ENCODE peak calls at places on chromosomes 11 and 22, in six cellular contexts. One of them, this sample, is unnamed.

GRCh38 chr22:17120281-17120680 is 879 bp downstream of the TMEM121B start:
- DNase-seq in CD4-positive, alpha-beta T cell: peak; percentile 45
- DNase-seq in globus pallidus: no peak
- DNase-seq in activated CD8-positive, alpha-beta T cell treated with anti-CD3 and anti-CD28 coated beads, Interleukin-2, amount 10 ng/mL, durations not matched to agents 7 days and 5 days: peak; percentile 72
- DNase-seq in iris pigment epithelial cell: peak; percentile 34
- DNase-seq in A549: no peak
- DNase-seq in this sample: no peak

GRCh38 chr11:67356867-67357561 is 3.7 kb upstream of the POLD4 start:
- DNase-seq in CD4-positive, alpha-beta T cell: peak; percentile 51
- DNase-seq in globus pallidus: no peak
- DNase-seq in activated CD8-positive, alpha-beta T cell treated with anti-CD3 and anti-CD28 coated beads, Interleukin-2, amount 10 ng/mL, durations not matched to agents 7 days and 5 days: peak; percentile 79
- DNase-seq in iris pigment epithelial cell: peak; percentile 75
- DNase-seq in A549: peak; percentile 80
- DNase-seq in this sample: peak; percentile 86

GRCh38 chr11:69881467-69882269 is 62.5 kb upstream of the FGF3 start:
- DNase-seq in CD4-positive, alpha-beta T cell: no peak
- DNase-seq in globus pallidus: no peak
- DNase-seq in activated CD8-positive, alpha-beta T cell treated with anti-CD3 and anti-CD28 coated beads, Interleukin-2, amount 10 ng/mL, durations not matched to agents 7 days and 5 days: no peak
- DNase-seq in iris pigment epithelial cell: no peak
- DNase-seq in A549: no peak
- DNase-seq in this sample: no peak

GRCh38 chr11:115745545-115746265 is 241.5 kb upstream of the CADM1 start:
- DNase-seq in CD4-positive, alpha-beta T cell: no peak
- DNase-seq in globus pallidus: no peak
- DNase-seq in activated CD8-positive, alpha-beta T cell treated with anti-CD3 and anti-CD28 coated beads, Interleukin-2, amount 10 ng/mL, durations not matched to agents 7 days and 5 days: no peak
- DNase-seq in iris pigment epithelial cell: no peak
- DNase-seq in A549: no peak
- DNase-seq in this sample: no peak

GRCh38 chr11:35619030-35619753 is 932 bp downstream of the FJX1 start:
- DNase-seq in CD4-positive, alpha-beta T cell: no peak
- DNase-seq in globus pallidus: peak; percentile 28
- DNase-seq in activated CD8-positive, alpha-beta T cell treated with anti-CD3 and anti-CD28 coated beads, Interleukin-2, amount 10 ng/mL, durations not matched to agents 7 days and 5 days: no peak
- DNase-seq in iris pigment epithelial cell: peak; percentile 56
- DNase-seq in A549: peak; percentile 37
- DNase-seq in this sample: peak; percentile 65

GRCh38 chr11:130077671-130078468 is 8.2 kb downstream of the APLP2 start:
- DNase-seq in CD4-positive, alpha-beta T cell: no peak
- DNase-seq in globus pallidus: no peak
- DNase-seq in activated CD8-positive, alpha-beta T cell treated with anti-CD3 and anti-CD28 coated beads, Interleukin-2, amount 10 ng/mL, durations not matched to agents 7 days and 5 days: no peak
- DNase-seq in iris pigment epithelial cell: no peak
- DNase-seq in A549: no peak
- DNase-seq in this sample: no peak

GRCh38 chr11:83259559-83259958 is 26.6 kb downstream of the CCDC90B start:
- DNase-seq in CD4-positive, alpha-beta T cell: no peak
- DNase-seq in globus pallidus: no peak
- DNase-seq in activated CD8-positive, alpha-beta T cell treated with anti-CD3 and anti-CD28 coated beads, Interleukin-2, amount 10 ng/mL, durations not matched to agents 7 days and 5 days: no peak
- DNase-seq in iris pigment epithelial cell: no peak
- DNase-seq in A549: no peak
- DNase-seq in this sample: no peak

GRCh38 chr22:17085277-17086091 is 684 bp downstream of the IL17RA start:
- DNase-seq in CD4-positive, alpha-beta T cell: no peak
- DNase-seq in globus pallidus: no peak
- DNase-seq in activated CD8-positive, alpha-beta T cell treated with anti-CD3 and anti-CD28 coated beads, Interleukin-2, amount 10 ng/mL, durations not matched to agents 7 days and 5 days: peak; percentile 38
- DNase-seq in iris pigment epithelial cell: peak; percentile 24
- DNase-seq in A549: no peak
- DNase-seq in this sample: no peak

GRCh38 chr11:64285885-64286800 is 495 bp downstream of the GPR137 start:
- DNase-seq in CD4-positive, alpha-beta T cell: no peak
- DNase-seq in globus pallidus: no peak
- DNase-seq in activated CD8-positive, alpha-beta T cell treated with anti-CD3 and anti-CD28 coated beads, Interleukin-2, amount 10 ng/mL, durations not matched to agents 7 days and 5 days: peak; percentile 55
- DNase-seq in iris pigment epithelial cell: no peak
- DNase-seq in A549: peak; percentile 65
- DNase-seq in this sample: no peak

GRCh38 chr22:35842954-35843353 is 125.3 kb downstream of the APOL5 start:
- DNase-seq in CD4-positive, alpha-beta T cell: no peak
- DNase-seq in globus pallidus: no peak
- DNase-seq in activated CD8-positive, alpha-beta T cell treated with anti-CD3 and anti-CD28 coated beads, Interleukin-2, amount 10 ng/mL, durations not matched to agents 7 days and 5 days: no peak
- DNase-seq in iris pigment epithelial cell: peak; percentile 44
- DNase-seq in A549: peak; percentile 65
- DNase-seq in this sample: peak; percentile 70

GRCh38 chr11:59822989-59823566 is 12.5 kb upstream of the MRPL16 start:
- DNase-seq in CD4-positive, alpha-beta T cell: no peak
- DNase-seq in globus pallidus: peak; percentile 46
- DNase-seq in activated CD8-positive, alpha-beta T cell treated with anti-CD3 and anti-CD28 coated beads, Interleukin-2, amount 10 ng/mL, durations not matched to agents 7 days and 5 days: peak; percentile 58
- DNase-seq in iris pigment epithelial cell: peak; percentile 68
- DNase-seq in A549: peak; percentile 32
- DNase-seq in this sample: peak; percentile 63

GRCh38 chr22:43393132-43393844 is 18.5 kb upstream of the MPPED1 start:
- DNase-seq in CD4-positive, alpha-beta T cell: no peak
- DNase-seq in globus pallidus: no peak
- DNase-seq in activated CD8-positive, alpha-beta T cell treated with anti-CD3 and anti-CD28 coated beads, Interleukin-2, amount 10 ng/mL, durations not matched to agents 7 days and 5 days: no peak
- DNase-seq in iris pigment epithelial cell: no peak
- DNase-seq in A549: no peak
- DNase-seq in this sample: no peak

GRCh38 chr11:102166175-102166574 is 55.9 kb downstream of the YAP1 start:
- DNase-seq in CD4-positive, alpha-beta T cell: no peak
- DNase-seq in globus pallidus: no peak
- DNase-seq in activated CD8-positive, alpha-beta T cell treated with anti-CD3 and anti-CD28 coated beads, Interleukin-2, amount 10 ng/mL, durations not matched to agents 7 days and 5 days: no peak
- DNase-seq in iris pigment epithelial cell: no peak
- DNase-seq in A549: no peak
- DNase-seq in this sample: no peak

GRCh38 chr11:119368121-119369034 is 13.1 kb downstream of the USP2 start:
- DNase-seq in CD4-positive, alpha-beta T cell: no peak
- DNase-seq in globus pallidus: no peak
- DNase-seq in activated CD8-positive, alpha-beta T cell treated with anti-CD3 and anti-CD28 coated beads, Interleukin-2, amount 10 ng/mL, durations not matched to agents 7 days and 5 days: no peak
- DNase-seq in iris pigment epithelial cell: no peak
- DNase-seq in A549: no peak
- DNase-seq in this sample: no peak

GRCh38 chr11:44607324-44607962 is 42.0 kb downstream of the CD82 start:
- DNase-seq in CD4-positive, alpha-beta T cell: no peak
- DNase-seq in globus pallidus: no peak
- DNase-seq in activated CD8-positive, alpha-beta T cell treated with anti-CD3 and anti-CD28 coated beads, Interleukin-2, amount 10 ng/mL, durations not matched to agents 7 days and 5 days: no peak
- DNase-seq in iris pigment epithelial cell: peak; percentile 38
- DNase-seq in A549: no peak
- DNase-seq in this sample: no peak

GRCh38 chr11:117490911-117491310 is 163.3 kb downstream of the CEP164 start:
- DNase-seq in CD4-positive, alpha-beta T cell: no peak
- DNase-seq in globus pallidus: no peak
- DNase-seq in activated CD8-positive, alpha-beta T cell treated with anti-CD3 and anti-CD28 coated beads, Interleukin-2, amount 10 ng/mL, durations not matched to agents 7 days and 5 days: no peak
- DNase-seq in iris pigment epithelial cell: no peak
- DNase-seq in A549: no peak
- DNase-seq in this sample: no peak

GRCh38 chr22:45129703-45130524 is 33.8 kb upstream of the NUP50 start:
- DNase-seq in CD4-positive, alpha-beta T cell: no peak
- DNase-seq in globus pallidus: no peak
- DNase-seq in activated CD8-positive, alpha-beta T cell treated with anti-CD3 and anti-CD28 coated beads, Interleukin-2, amount 10 ng/mL, durations not matched to agents 7 days and 5 days: peak; percentile 48
- DNase-seq in iris pigment epithelial cell: no peak
- DNase-seq in A549: no peak
- DNase-seq in this sample: no peak

GRCh38 chr11:29959488-29959887 is 57.3 kb downstream of the KCNA4 start:
- DNase-seq in CD4-positive, alpha-beta T cell: no peak
- DNase-seq in globus pallidus: no peak
- DNase-seq in activated CD8-positive, alpha-beta T cell treated with anti-CD3 and anti-CD28 coated beads, Interleukin-2, amount 10 ng/mL, durations not matched to agents 7 days and 5 days: no peak
- DNase-seq in iris pigment epithelial cell: no peak
- DNase-seq in A549: no peak
- DNase-seq in this sample: no peak

GRCh38 chr11:124538019-124538418 is 5.4 kb downstream of the OR8B12 start:
- DNase-seq in CD4-positive, alpha-beta T cell: no peak
- DNase-seq in globus pallidus: no peak
- DNase-seq in activated CD8-positive, alpha-beta T cell treated with anti-CD3 and anti-CD28 coated beads, Interleukin-2, amount 10 ng/mL, durations not matched to agents 7 days and 5 days: no peak
- DNase-seq in iris pigment epithelial cell: peak; percentile 98
- DNase-seq in A549: no peak
- DNase-seq in this sample: no peak

GRCh38 chr11:65789230-65790103 is 2.6 kb downstream of the OVOL1 start:
- DNase-seq in CD4-positive, alpha-beta T cell: no peak
- DNase-seq in globus pallidus: no peak
- DNase-seq in activated CD8-positive, alpha-beta T cell treated with anti-CD3 and anti-CD28 coated beads, Interleukin-2, amount 10 ng/mL, durations not matched to agents 7 days and 5 days: no peak
- DNase-seq in iris pigment epithelial cell: no peak
- DNase-seq in A549: no peak
- DNase-seq in this sample: no peak

GRCh38 chr11:67278135-67278938 is 10.8 kb upstream of the ANKRD13D start:
- DNase-seq in CD4-positive, alpha-beta T cell: no peak
- DNase-seq in globus pallidus: no peak
- DNase-seq in activated CD8-positive, alpha-beta T cell treated with anti-CD3 and anti-CD28 coated beads, Interleukin-2, amount 10 ng/mL, durations not matched to agents 7 days and 5 days: no peak
- DNase-seq in iris pigment epithelial cell: no peak
- DNase-seq in A549: no peak
- DNase-seq in this sample: no peak

GRCh38 chr22:32044913-32045312 is 1.9 kb downstream of the SLC5A1 start:
- DNase-seq in CD4-positive, alpha-beta T cell: no peak
- DNase-seq in globus pallidus: no peak
- DNase-seq in activated CD8-positive, alpha-beta T cell treated with anti-CD3 and anti-CD28 coated beads, Interleukin-2, amount 10 ng/mL, durations not matched to agents 7 days and 5 days: no peak
- DNase-seq in iris pigment epithelial cell: no peak
- DNase-seq in A549: no peak
- DNase-seq in this sample: no peak

GRCh38 chr22:29069476-29069875 is 3.4 kb upstream of the KREMEN1 start:
- DNase-seq in CD4-positive, alpha-beta T cell: no peak
- DNase-seq in globus pallidus: no peak
- DNase-seq in activated CD8-positive, alpha-beta T cell treated with anti-CD3 and anti-CD28 coated beads, Interleukin-2, amount 10 ng/mL, durations not matched to agents 7 days and 5 days: no peak
- DNase-seq in iris pigment epithelial cell: no peak
- DNase-seq in A549: no peak
- DNase-seq in this sample: no peak

GRCh38 chr11:45959851-45960250 is 37.4 kb downstream of the LARGE2 start:
- DNase-seq in CD4-positive, alpha-beta T cell: no peak
- DNase-seq in globus pallidus: no peak
- DNase-seq in activated CD8-positive, alpha-beta T cell treated with anti-CD3 and anti-CD28 coated beads, Interleukin-2, amount 10 ng/mL, durations not matched to agents 7 days and 5 days: no peak
- DNase-seq in iris pigment epithelial cell: no peak
- DNase-seq in A549: no peak
- DNase-seq in this sample: no peak

GRCh38 chr11:8059571-8060011 is 21.4 kb upstream of the TUB start:
- DNase-seq in CD4-positive, alpha-beta T cell: no peak
- DNase-seq in globus pallidus: no peak
- DNase-seq in activated CD8-positive, alpha-beta T cell treated with anti-CD3 and anti-CD28 coated beads, Interleukin-2, amount 10 ng/mL, durations not matched to agents 7 days and 5 days: no peak
- DNase-seq in iris pigment epithelial cell: no peak
- DNase-seq in A549: no peak
- DNase-seq in this sample: no peak

GRCh38 chr22:44737414-44738346 is 14.7 kb upstream of the ARHGAP8 start:
- DNase-seq in CD4-positive, alpha-beta T cell: no peak
- DNase-seq in globus pallidus: no peak
- DNase-seq in activated CD8-positive, alpha-beta T cell treated with anti-CD3 and anti-CD28 coated beads, Interleukin-2, amount 10 ng/mL, durations not matched to agents 7 days and 5 days: no peak
- DNase-seq in iris pigment epithelial cell: no peak
- DNase-seq in A549: no peak
- DNase-seq in this sample: no peak

GRCh38 chr11:85809881-85810280 is 1.1 kb downstream of the SYTL2 start:
- DNase-seq in CD4-positive, alpha-beta T cell: no peak
- DNase-seq in globus pallidus: peak; percentile 47
- DNase-seq in activated CD8-positive, alpha-beta T cell treated with anti-CD3 and anti-CD28 coated beads, Interleukin-2, amount 10 ng/mL, durations not matched to agents 7 days and 5 days: peak; percentile 53
- DNase-seq in iris pigment epithelial cell: peak; percentile 11
- DNase-seq in A549: no peak
- DNase-seq in this sample: peak; percentile 35

GRCh38 chr11:17720796-17721171 is 1.4 kb downstream of the MYOD1 start:
- DNase-seq in CD4-positive, alpha-beta T cell: no peak
- DNase-seq in globus pallidus: no peak
- DNase-seq in activated CD8-positive, alpha-beta T cell treated with anti-CD3 and anti-CD28 coated beads, Interleukin-2, amount 10 ng/mL, durations not matched to agents 7 days and 5 days: no peak
- DNase-seq in iris pigment epithelial cell: no peak
- DNase-seq in A549: no peak
- DNase-seq in this sample: no peak

GRCh38 chr22:47781427-47782111 is 1019.1 kb downstream of the TBC1D22A start:
- DNase-seq in CD4-positive, alpha-beta T cell: no peak
- DNase-seq in globus pallidus: no peak
- DNase-seq in activated CD8-positive, alpha-beta T cell treated with anti-CD3 and anti-CD28 coated beads, Interleukin-2, amount 10 ng/mL, durations not matched to agents 7 days and 5 days: no peak
- DNase-seq in iris pigment epithelial cell: no peak
- DNase-seq in A549: no peak
- DNase-seq in this sample: no peak

GRCh38 chr11:45852712-45853101 is 5.4 kb downstream of the CRY2 start:
- DNase-seq in CD4-positive, alpha-beta T cell: no peak
- DNase-seq in globus pallidus: no peak
- DNase-seq in activated CD8-positive, alpha-beta T cell treated with anti-CD3 and anti-CD28 coated beads, Interleukin-2, amount 10 ng/mL, durations not matched to agents 7 days and 5 days: no peak
- DNase-seq in iris pigment epithelial cell: no peak
- DNase-seq in A549: no peak
- DNase-seq in this sample: no peak

GRCh38 chr11:66107600-66108151 is 37.6 kb downstream of the PACS1 start:
- DNase-seq in CD4-positive, alpha-beta T cell: no peak
- DNase-seq in globus pallidus: no peak
- DNase-seq in activated CD8-positive, alpha-beta T cell treated with anti-CD3 and anti-CD28 coated beads, Interleukin-2, amount 10 ng/mL, durations not matched to agents 7 days and 5 days: no peak
- DNase-seq in iris pigment epithelial cell: peak; percentile 42
- DNase-seq in A549: no peak
- DNase-seq in this sample: no peak

GRCh38 chr22:19998232-19998951 is 18.2 kb downstream of the ARVCF start:
- DNase-seq in CD4-positive, alpha-beta T cell: no peak
- DNase-seq in globus pallidus: no peak
- DNase-seq in activated CD8-positive, alpha-beta T cell treated with anti-CD3 and anti-CD28 coated beads, Interleukin-2, amount 10 ng/mL, durations not matched to agents 7 days and 5 days: no peak
- DNase-seq in iris pigment epithelial cell: no peak
- DNase-seq in A549: no peak
- DNase-seq in this sample: no peak

GRCh38 chr11:77174559-77174958 is 46.5 kb downstream of the MYO7A start:
- DNase-seq in CD4-positive, alpha-beta T cell: no peak
- DNase-seq in globus pallidus: no peak
- DNase-seq in activated CD8-positive, alpha-beta T cell treated with anti-CD3 and anti-CD28 coated beads, Interleukin-2, amount 10 ng/mL, durations not matched to agents 7 days and 5 days: no peak
- DNase-seq in iris pigment epithelial cell: no peak
- DNase-seq in A549: no peak
- DNase-seq in this sample: no peak

GRCh38 chr11:94730153-94730552 is 38.0 kb upstream of the AMOTL1 start:
- DNase-seq in CD4-positive, alpha-beta T cell: no peak
- DNase-seq in globus pallidus: no peak
- DNase-seq in activated CD8-positive, alpha-beta T cell treated with anti-CD3 and anti-CD28 coated beads, Interleukin-2, amount 10 ng/mL, durations not matched to agents 7 days and 5 days: no peak
- DNase-seq in iris pigment epithelial cell: no peak
- DNase-seq in A549: no peak
- DNase-seq in this sample: no peak

GRCh38 chr22:46657996-46658947 is 38.1 kb downstream of the GRAMD4 start:
- DNase-seq in CD4-positive, alpha-beta T cell: no peak
- DNase-seq in globus pallidus: no peak
- DNase-seq in activated CD8-positive, alpha-beta T cell treated with anti-CD3 and anti-CD28 coated beads, Interleukin-2, amount 10 ng/mL, durations not matched to agents 7 days and 5 days: no peak
- DNase-seq in iris pigment epithelial cell: no peak
- DNase-seq in A549: no peak
- DNase-seq in this sample: no peak

GRCh38 chr11:128626913-128627665 is 39.7 kb upstream of the ETS1 start:
- DNase-seq in CD4-positive, alpha-beta T cell: no peak
- DNase-seq in globus pallidus: no peak
- DNase-seq in activated CD8-positive, alpha-beta T cell treated with anti-CD3 and anti-CD28 coated beads, Interleukin-2, amount 10 ng/mL, durations not matched to agents 7 days and 5 days: no peak
- DNase-seq in iris pigment epithelial cell: no peak
- DNase-seq in A549: no peak
- DNase-seq in this sample: no peak

GRCh38 chr11:19714387-19715363 is 2.0 kb downstream of the NAV2 start:
- DNase-seq in CD4-positive, alpha-beta T cell: no peak
- DNase-seq in globus pallidus: peak; percentile 41
- DNase-seq in activated CD8-positive, alpha-beta T cell treated with anti-CD3 and anti-CD28 coated beads, Interleukin-2, amount 10 ng/mL, durations not matched to agents 7 days and 5 days: no peak
- DNase-seq in iris pigment epithelial cell: peak; percentile 55
- DNase-seq in A549: no peak
- DNase-seq in this sample: peak; percentile 75

This sample was measured in cerebellar cortex.